ENCODE peak calls at places on chromosomes 11 and 22, in six cellular contexts. U is cardiac fibroblast, O is glutamatergic neuron, A is dorsolateral prefrontal cortex, R is cardiac muscle cell, F is B cell. T is an unnamed sample.

GRCh38 chr22:45317551-45318167 is 7.9 kb downstream of the FAM118A start:
- DNase-seq in U (peak; percentile 57), O (peak; percentile 58), A (peak; percentile 24), R (peak; percentile 64), F (no peak), T (no peak)

GRCh38 chr11:77171885-77172665 is 44.0 kb downstream of the MYO7A start:
- DNase-seq in U (no peak), O (peak; percentile 77), A (no peak), R (no peak), F (no peak), T (peak; percentile 80)

GRCh38 chr22:23777776-23778575 is 5.3 kb downstream of the MMP11 start:
- DNase-seq in U (no peak), O (no peak), A (no peak), R (no peak), F (no peak), T (no peak)

GRCh38 chr11:16572946-16573345 is 165.5 kb upstream of the C11orf58 start:
- DNase-seq in U (no peak), O (no peak), A (no peak), R (no peak), F (no peak), T (no peak)

GRCh38 chr11:93738647-93739081 is 2.6 kb downstream of the TAF1D start:
- DNase-seq in U (peak; percentile 32), O (no peak), A (no peak), R (peak; percentile 37), F (no peak), T (no peak)

GRCh38 chr22:20783844-20784723 is 10.2 kb downstream of the SERPIND1 start:
- DNase-seq in U (peak; percentile 95), O (no peak), A (peak; percentile 51), R (peak; percentile 76), F (peak; percentile 54), T (peak; percentile 33)

GRCh38 chr11:724063-724732 is 18.2 kb downstream of the EPS8L2 start:
- DNase-seq in U (no peak), O (no peak), A (no peak), R (no peak), F (no peak), T (no peak)

GRCh38 chr11:104078250-104078649 is 41.8 kb downstream of the DDI1 start:
- DNase-seq in U (no peak), O (no peak), A (no peak), R (no peak), F (no peak), T (no peak)

GRCh38 chr11:2665747-2666710 is 33.8 kb downstream of the KCNQ1OT1 start:
- DNase-seq in U (no peak), O (no peak), A (no peak), R (peak; percentile 51), F (no peak), T (no peak)

GRCh38 chr11:47327025-47327424 is 25.5 kb downstream of the MYBPC3 start:
- DNase-seq in U (no peak), O (no peak), A (no peak), R (no peak), F (peak; percentile 18), T (no peak)

GRCh38 chr11:66910016-66910415 is 48.2 kb downstream of the PC start:
- DNase-seq in U (no peak), O (no peak), A (no peak), R (no peak), F (no peak), T (no peak)

GRCh38 chr11:57370251-57370650 is 10.7 kb downstream of the PRG3 start:
- DNase-seq in U (peak; percentile 43), O (no peak), A (no peak), R (no peak), F (no peak), T (no peak)

DNA sequence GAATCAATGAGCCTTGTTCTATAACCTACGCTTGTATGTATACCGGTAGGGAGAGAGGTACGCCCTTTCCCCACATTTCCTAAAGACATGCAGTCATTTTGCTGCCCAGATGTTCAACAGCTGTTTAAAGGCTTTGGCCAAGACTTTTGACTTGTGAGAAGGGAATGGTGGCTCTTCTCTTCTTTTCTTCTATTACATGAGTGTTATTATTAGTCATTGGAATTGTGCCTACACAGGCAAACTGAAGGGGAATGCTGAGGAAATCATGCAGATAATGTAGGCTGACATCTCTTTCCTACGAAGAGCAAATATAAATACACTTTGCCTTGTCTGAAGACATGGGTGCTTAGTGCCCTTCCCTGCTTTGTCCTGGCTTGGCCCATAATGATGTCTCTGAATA is 194.3 kb upstream of the NARS2 start:
- DNase-seq in U (no peak), O (no peak), A (no peak), R (peak; percentile 21), F (no peak), T (no peak)
- TF ChIP-seq CTCF in U (no peak), O (no peak), A (no peak), R (no peak), F (no peak), T (no peak)

GRCh38 chr11:32809313-32809712 is 14.9 kb upstream of the CCDC73 start:
- DNase-seq in U (peak; percentile 81), O (peak; percentile 80), A (peak; percentile 12), R (peak; percentile 87), F (peak; percentile 22), T (peak; percentile 79)
- TF ChIP-seq CTCF in U (peak; percentile 89), O (peak; percentile 84), A (peak; percentile 63), R (peak; percentile 89), F (peak; percentile 67), T (peak; percentile 83)

GRCh38 chr11:94997437-94997836 is 23.9 kb downstream of the KDM4D start:
- DNase-seq in U (no peak), O (no peak), A (no peak), R (no peak), F (no peak), T (no peak)
- TF ChIP-seq CTCF in U (peak; percentile 22), O (peak; percentile 21), A (no peak), R (no peak), F (peak; percentile 16), T (no peak)

DNA sequence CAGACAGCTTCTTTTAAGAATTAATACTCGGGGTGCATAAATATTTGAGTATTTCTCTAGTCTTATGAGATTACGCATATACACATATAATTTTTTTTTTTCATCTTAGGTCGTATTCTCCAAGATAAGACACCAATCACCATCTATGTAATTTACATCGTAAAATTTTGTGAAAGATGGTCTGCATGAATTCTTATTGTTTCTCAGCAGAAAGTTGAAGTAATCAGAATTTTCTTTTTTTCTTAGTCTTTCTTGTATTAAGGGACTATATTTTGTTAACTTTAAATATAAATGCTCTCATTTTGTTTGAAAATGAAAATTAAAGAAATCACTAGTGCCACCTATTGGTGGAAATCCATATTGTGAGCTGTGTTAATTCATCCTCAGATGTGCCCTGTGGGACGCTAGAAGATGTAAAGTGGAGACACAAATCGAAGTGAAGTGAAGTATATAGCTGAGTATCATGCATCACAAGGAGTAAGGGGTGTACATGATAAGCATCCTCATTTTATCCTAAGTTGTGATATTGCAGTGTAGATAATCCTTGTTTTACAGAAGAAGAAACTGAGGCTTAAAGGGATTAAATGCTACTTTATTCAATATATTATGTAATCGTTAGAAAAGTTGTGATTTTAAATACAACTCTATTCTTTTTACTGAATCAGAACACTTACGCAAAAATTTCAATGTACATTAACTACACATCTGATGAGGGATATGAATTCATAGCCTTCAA is 2084.3 kb downstream of the LRRC4C start:
- DNase-seq in U (peak; percentile 41), O (no peak), A (no peak), R (peak; percentile 12), F (no peak), T (peak; percentile 9)
- TF ChIP-seq CTCF in U (peak; percentile 39), O (peak; percentile 86), A (peak; percentile 71), R (peak; percentile 40), F (peak; percentile 71), T (peak; percentile 68)

T was measured in nephron progenitor cell.